ENCODE peak calls at places on chromosome 4, in seven cellular contexts. L is uterus, P is A549, N is body of pancreas, W is pancreas, Y is keratinocyte, S is tibial nerve. O is an unnamed sample. For H3K9me3 and H3K4me1, the result is how much of the 10 kb centered on the place peaks cover.

GRCh38 chr4:44150091-44150576 is 298.5 kb downstream of the KCTD8 start:
- DNase-seq in L (no peak), P (no peak), N (no peak), W (no peak), Y (peak), S (no peak), O (no peak)

GRCh38 chr4:20622701-20623100 is 77.6 kb upstream of the PACRGL start:
- DNase-seq in L (no peak), P (no peak), N (no peak), W (no peak), Y (no peak), S (no peak), O (no peak)

GRCh38 chr4:126916626-126917140 is 716.1 kb upstream of the INTU start:
- DNase-seq in L (no peak), P (no peak), N (no peak), W (no peak), Y (no peak), S (peak), O (no peak)

GRCh38 chr4:23062188-23062587 is 369.5 kb downstream of the GBA3 start:
- DNase-seq in L (no peak), P (no peak), N (no peak), W (no peak), Y (no peak), S (no peak), O (no peak)

GRCh38 chr4:94262163-94263016 is 54.7 kb downstream of the SMARCAD1 start:
- DNase-seq in L (no peak), P (no peak), N (no peak), W (no peak), Y (peak), S (no peak), O (no peak)

GRCh38 chr4:121140712-121141111 is 23.4 kb downstream of the TNIP3 start:
- DNase-seq in L (no peak), P (no peak), N (no peak), W (no peak), Y (no peak), S (no peak), O (no peak)

GRCh38 chr4:82744284-82744963 is 54.2 kb downstream of the SCD5 start:
- DNase-seq in L (no peak), P (no peak), N (peak), W (peak), Y (peak), S (no peak), O (no peak)

GRCh38 chr4:100722866-100723459 is 205.1 kb upstream of the EMCN start:
- DNase-seq in L (no peak), P (no peak), N (no peak), W (no peak), Y (no peak), S (no peak), O (no peak)

GRCh38 chr4:7964459-7964858 is 24.8 kb upstream of the AFAP1 start:
- DNase-seq in L (no peak), P (no peak), N (no peak), W (no peak), Y (no peak), S (no peak), O (no peak)

GRCh38 chr4:89879201-89879600 is 15.5 kb upstream of the MMRN1 start:
- DNase-seq in L (no peak), P (no peak), N (no peak), W (no peak), Y (no peak), S (no peak), O (no peak)

GRCh38 chr4:2798399-2799301 is 5.8 kb downstream of the SH3BP2 start:
- DNase-seq in L (peak), P (no peak), N (no peak), W (no peak), Y (no peak), S (no peak), O (peak)

GRCh38 chr4:80006935-80007744 is 65.9 kb downstream of the ANTXR2 start:
- DNase-seq in L (peak), P (no peak), N (no peak), W (no peak), Y (no peak), S (no peak), O (peak)

GRCh38 chr4:121180558-121180957 is 16.4 kb upstream of the TNIP3 start:
- DNase-seq in L (no peak), P (no peak), N (no peak), W (no peak), Y (no peak), S (no peak), O (no peak)

GRCh38 chr4:152500798-152501434 is 35.0 kb downstream of the FBXW7 start:
- DNase-seq in L (peak), P (peak), N (peak), W (peak), Y (peak), S (peak), O (no peak)

GRCh38 chr4:70768301-70768948 is 46.7 kb downstream of the RUFY3 start:
- DNase-seq in L (no peak), P (no peak), N (no peak), W (no peak), Y (no peak), S (no peak), O (no peak)

GRCh38 chr4:118749347-118749988 is 64.3 kb downstream of the METTL14 start:
- DNase-seq in L (no peak), P (no peak), N (no peak), W (no peak), Y (no peak), S (no peak), O (no peak)

GRCh38 chr4:14700083-14700482 is 302.2 kb upstream of the CPEB2 start:
- DNase-seq in L (no peak), P (no peak), N (no peak), W (no peak), Y (no peak), S (no peak), O (no peak)

GRCh38 chr4:4225915-4226605 is 669 bp downstream of the OTOP1 start:
- DNase-seq in L (no peak), P (no peak), N (no peak), W (no peak), Y (no peak), S (no peak), O (no peak)

GRCh38 chr4:161564230-161564834 is 599.5 kb downstream of the FSTL5 start:
- DNase-seq in L (no peak), P (peak), N (no peak), W (no peak), Y (no peak), S (no peak), O (no peak)

GRCh38 chr4:97646997-97647396 is 496.3 kb downstream of the STPG2 start:
- DNase-seq in L (no peak), P (no peak), N (no peak), W (no peak), Y (no peak), S (no peak), O (no peak)

GRCh38 chr4:105709081-105709450 is 482 bp downstream of the GSTCD start:
- DNase-seq in L (no peak), P (no peak), N (peak), W (no peak), Y (no peak), S (peak), O (no peak)

GRCh38 chr4:37441231-37442061 is 196.9 kb downstream of the NWD2 start:
- DNase-seq in L (no peak), P (peak), N (no peak), W (no peak), Y (peak), S (no peak), O (no peak)

GRCh38 chr4:98614655-98615054 is 43.8 kb downstream of the TSPAN5 start:
- DNase-seq in L (no peak), P (no peak), N (no peak), W (no peak), Y (no peak), S (no peak), O (no peak)

GRCh38 chr4:168711197-168712120 is 214.6 kb downstream of the PALLD start:
- DNase-seq in L (peak), P (no peak), N (no peak), W (no peak), Y (no peak), S (no peak), O (peak)

GRCh38 chr4:152052431-152053057 is 291.7 kb upstream of the GATB start:
- DNase-seq in L (no peak), P (no peak), N (no peak), W (no peak), Y (no peak), S (no peak), O (no peak)

GRCh38 chr4:73679836-73680235 is 59.6 kb upstream of the RASSF6 start:
- DNase-seq in L (no peak), P (peak), N (no peak), W (no peak), Y (no peak), S (no peak), O (no peak)

GRCh38 chr4:119477412-119478053 is 151.1 kb downstream of the PDE5A start:
- DNase-seq in L (no peak), P (no peak), N (no peak), W (no peak), Y (no peak), S (no peak), O (no peak)

GRCh38 chr4:69617083-69617694 is 22.3 kb downstream of the UGT2A2 start:
- DNase-seq in L (no peak), P (peak), N (no peak), W (no peak), Y (peak), S (no peak), O (no peak)

GRCh38 chr4:23877758-23878229 is 12.1 kb downstream of the PPARGC1A start:
- DNase-seq in L (peak), P (peak), N (no peak), W (no peak), Y (no peak), S (no peak), O (no peak)

GRCh38 chr4:185285632-185286393 is 76.4 kb downstream of the SNX25 start:
- DNase-seq in L (no peak), P (no peak), N (no peak), W (no peak), Y (no peak), S (no peak), O (no peak)

GRCh38 chr4:16067515-16067914 is 16.3 kb downstream of the PROM1 start:
- DNase-seq in L (no peak), P (no peak), N (peak), W (peak), Y (no peak), S (no peak), O (no peak)

GRCh38 chr4:176760468-176760867 is 32.3 kb downstream of the VEGFC start:
- DNase-seq in L (no peak), P (no peak), N (no peak), W (no peak), Y (no peak), S (no peak), O (no peak)

GRCh38 chr4:7356667-7357295 is 77.9 kb downstream of the PSAPL1 start:
- DNase-seq in L (no peak), P (no peak), N (no peak), W (no peak), Y (no peak), S (no peak), O (no peak)

GRCh38 chr4:30722092-30722915 is 2.1 kb downstream of the PCDH7 start:
- DNase-seq in L (peak), P (no peak), N (no peak), W (no peak), Y (no peak), S (no peak), O (peak)
- TF ChIP-seq CTCF in L (no peak), P (no peak), N (no peak), W (no peak), Y (no peak), S (no peak), O (no peak)

DNA sequence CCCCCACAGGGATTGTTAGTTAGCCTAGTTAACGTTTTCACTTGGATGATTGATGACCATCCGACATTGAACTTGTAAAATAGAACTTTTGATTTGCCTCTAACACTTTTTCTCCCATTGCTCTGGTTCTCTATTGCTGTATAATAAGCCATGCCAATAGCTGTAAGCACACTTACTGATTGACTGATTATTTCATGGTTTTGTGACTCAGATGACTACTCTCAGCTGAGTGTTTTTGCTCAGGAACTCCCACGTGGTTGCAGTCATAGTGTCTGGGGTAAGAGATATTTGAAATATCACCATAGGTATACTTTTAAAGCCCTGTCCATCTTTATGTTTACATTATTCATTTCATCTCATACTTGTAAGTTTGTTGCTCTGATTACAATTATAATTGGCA is 1285.5 kb downstream of the STIM2 start:
- DNase-seq in L (no peak), P (no peak), N (no peak), W (no peak), Y (no peak), S (no peak), O (no peak)
- H3K9me3 ChIP-seq in L (under half), P (under half), N (under half), W (under half), Y (under half), S (under half), O (under half)

DNA sequence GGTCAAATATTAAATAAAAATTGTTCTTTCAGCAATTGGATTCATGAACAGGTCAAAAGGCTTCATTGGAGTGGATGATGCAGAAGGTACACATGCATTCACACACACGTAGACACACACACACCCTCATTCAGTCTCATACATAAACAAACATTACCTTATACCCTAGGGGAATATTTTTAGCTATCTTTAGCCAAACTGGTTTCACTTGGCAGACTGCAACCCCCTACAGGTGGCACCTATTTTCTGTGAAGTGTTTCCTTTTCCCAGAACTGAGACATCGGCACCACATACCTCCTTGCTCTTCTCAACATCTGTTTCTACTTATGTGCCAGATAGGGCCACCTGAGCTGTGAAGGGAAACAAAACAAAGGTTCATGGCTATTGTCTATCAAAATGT is 18.5 kb upstream of the KDR start:
- DNase-seq in L (no peak), P (no peak), N (no peak), W (no peak), Y (no peak), S (no peak), O (no peak)
- H3K4me1 ChIP-seq in L (under half), P (under half), N (under half), W (under half), Y (under half), S (under half), O (under half)

GRCh38 chr4:5824635-5825034 is 68.3 kb downstream of the CRMP1 start:
- DNase-seq in L (no peak), P (peak), N (no peak), W (no peak), Y (no peak), S (no peak), O (no peak)
- TF ChIP-seq CTCF in L (peak), P (peak), N (peak), W (no peak), Y (peak), S (peak), O (no peak)

O was measured in tibial artery.